ENCODE peak calls at places on chromosome 14, in eight cellular contexts. One of them, this sample, is unnamed.

GRCh38 chr14:21057803-21058675 is at the start of gene RNASE8:
- DNase-seq in heart left ventricle: no peak
- DNase-seq in WTC11: no peak
- DNase-seq in neural crest cell: no peak
- DNase-seq in AG10803: peak
- DNase-seq in stimulated activated CD4-positive, alpha-beta T cell treated with anti-CD3 and anti-CD28 coated beads, Interleukin-2, amount 100 ng/mL, for 24 hours: no peak
- DNase-seq in hypothalamus: no peak
- DNase-seq in activated naive CD4-positive, alpha-beta T cell treated with anti-CD3 and anti-CD28 coated beads, Interleukin-2, amount 10 ng/mL, durations not matched to agents 7 days and 5 days: no peak
- DNase-seq in this sample: no peak

GRCh38 chr14:93543766-93544165 is 113.0 kb downstream of the UNC79 start:
- DNase-seq in heart left ventricle: no peak
- DNase-seq in WTC11: no peak
- DNase-seq in neural crest cell: no peak
- DNase-seq in AG10803: peak
- DNase-seq in stimulated activated CD4-positive, alpha-beta T cell treated with anti-CD3 and anti-CD28 coated beads, Interleukin-2, amount 100 ng/mL, for 24 hours: no peak
- DNase-seq in hypothalamus: no peak
- DNase-seq in activated naive CD4-positive, alpha-beta T cell treated with anti-CD3 and anti-CD28 coated beads, Interleukin-2, amount 10 ng/mL, durations not matched to agents 7 days and 5 days: no peak
- DNase-seq in this sample: peak

GRCh38 chr14:100114109-100114765 is 45.2 kb downstream of the DEGS2 start:
- DNase-seq in heart left ventricle: no peak
- DNase-seq in WTC11: no peak
- DNase-seq in neural crest cell: no peak
- DNase-seq in AG10803: no peak
- DNase-seq in stimulated activated CD4-positive, alpha-beta T cell treated with anti-CD3 and anti-CD28 coated beads, Interleukin-2, amount 100 ng/mL, for 24 hours: no peak
- DNase-seq in hypothalamus: no peak
- DNase-seq in activated naive CD4-positive, alpha-beta T cell treated with anti-CD3 and anti-CD28 coated beads, Interleukin-2, amount 10 ng/mL, durations not matched to agents 7 days and 5 days: no peak
- DNase-seq in this sample: no peak

GRCh38 chr14:100911665-100912316 is 8.3 kb upstream of the RTL1 start:
- DNase-seq in heart left ventricle: no peak
- DNase-seq in WTC11: no peak
- DNase-seq in neural crest cell: no peak
- DNase-seq in AG10803: no peak
- DNase-seq in stimulated activated CD4-positive, alpha-beta T cell treated with anti-CD3 and anti-CD28 coated beads, Interleukin-2, amount 100 ng/mL, for 24 hours: no peak
- DNase-seq in hypothalamus: no peak
- DNase-seq in activated naive CD4-positive, alpha-beta T cell treated with anti-CD3 and anti-CD28 coated beads, Interleukin-2, amount 10 ng/mL, durations not matched to agents 7 days and 5 days: no peak
- DNase-seq in this sample: peak

GRCh38 chr14:106506901-106507305 is 980.5 kb downstream of the TMEM121 start:
- DNase-seq in heart left ventricle: no peak
- DNase-seq in WTC11: no peak
- DNase-seq in neural crest cell: no peak
- DNase-seq in AG10803: no peak
- DNase-seq in stimulated activated CD4-positive, alpha-beta T cell treated with anti-CD3 and anti-CD28 coated beads, Interleukin-2, amount 100 ng/mL, for 24 hours: peak
- DNase-seq in hypothalamus: no peak
- DNase-seq in activated naive CD4-positive, alpha-beta T cell treated with anti-CD3 and anti-CD28 coated beads, Interleukin-2, amount 10 ng/mL, durations not matched to agents 7 days and 5 days: peak
- DNase-seq in this sample: no peak

GRCh38 chr14:61202124-61202523 is 79.0 kb downstream of the TMEM30B start:
- DNase-seq in heart left ventricle: no peak
- DNase-seq in WTC11: no peak
- DNase-seq in neural crest cell: no peak
- DNase-seq in AG10803: no peak
- DNase-seq in stimulated activated CD4-positive, alpha-beta T cell treated with anti-CD3 and anti-CD28 coated beads, Interleukin-2, amount 100 ng/mL, for 24 hours: no peak
- DNase-seq in hypothalamus: no peak
- DNase-seq in activated naive CD4-positive, alpha-beta T cell treated with anti-CD3 and anti-CD28 coated beads, Interleukin-2, amount 10 ng/mL, durations not matched to agents 7 days and 5 days: no peak
- DNase-seq in this sample: no peak

GRCh38 chr14:76408877-76409276 is 32.9 kb downstream of the ESRRB start:
- DNase-seq in heart left ventricle: no peak
- DNase-seq in WTC11: no peak
- DNase-seq in neural crest cell: no peak
- DNase-seq in AG10803: no peak
- DNase-seq in stimulated activated CD4-positive, alpha-beta T cell treated with anti-CD3 and anti-CD28 coated beads, Interleukin-2, amount 100 ng/mL, for 24 hours: no peak
- DNase-seq in hypothalamus: no peak
- DNase-seq in activated naive CD4-positive, alpha-beta T cell treated with anti-CD3 and anti-CD28 coated beads, Interleukin-2, amount 10 ng/mL, durations not matched to agents 7 days and 5 days: no peak
- DNase-seq in this sample: no peak

GRCh38 chr14:100540926-100541620 is 46.1 kb downstream of the BEGAIN start:
- DNase-seq in heart left ventricle: peak
- DNase-seq in WTC11: no peak
- DNase-seq in neural crest cell: no peak
- DNase-seq in AG10803: no peak
- DNase-seq in stimulated activated CD4-positive, alpha-beta T cell treated with anti-CD3 and anti-CD28 coated beads, Interleukin-2, amount 100 ng/mL, for 24 hours: no peak
- DNase-seq in hypothalamus: no peak
- DNase-seq in activated naive CD4-positive, alpha-beta T cell treated with anti-CD3 and anti-CD28 coated beads, Interleukin-2, amount 10 ng/mL, durations not matched to agents 7 days and 5 days: no peak
- DNase-seq in this sample: no peak

GRCh38 chr14:20469890-20470858 is 968 bp downstream of the PNP start:
- DNase-seq in heart left ventricle: no peak
- DNase-seq in WTC11: no peak
- DNase-seq in neural crest cell: no peak
- DNase-seq in AG10803: peak
- DNase-seq in stimulated activated CD4-positive, alpha-beta T cell treated with anti-CD3 and anti-CD28 coated beads, Interleukin-2, amount 100 ng/mL, for 24 hours: peak
- DNase-seq in hypothalamus: no peak
- DNase-seq in activated naive CD4-positive, alpha-beta T cell treated with anti-CD3 and anti-CD28 coated beads, Interleukin-2, amount 10 ng/mL, durations not matched to agents 7 days and 5 days: peak
- DNase-seq in this sample: peak

GRCh38 chr14:60650382-60650961 is 1.2 kb upstream of the SIX1 start:
- DNase-seq in heart left ventricle: no peak
- DNase-seq in WTC11: no peak
- DNase-seq in neural crest cell: no peak
- DNase-seq in AG10803: peak
- DNase-seq in stimulated activated CD4-positive, alpha-beta T cell treated with anti-CD3 and anti-CD28 coated beads, Interleukin-2, amount 100 ng/mL, for 24 hours: no peak
- DNase-seq in hypothalamus: no peak
- DNase-seq in activated naive CD4-positive, alpha-beta T cell treated with anti-CD3 and anti-CD28 coated beads, Interleukin-2, amount 10 ng/mL, durations not matched to agents 7 days and 5 days: no peak
- DNase-seq in this sample: peak

GRCh38 chr14:99876406-99876805 is 83.2 kb downstream of the EML1 start:
- DNase-seq in heart left ventricle: no peak
- DNase-seq in WTC11: no peak
- DNase-seq in neural crest cell: no peak
- DNase-seq in AG10803: no peak
- DNase-seq in stimulated activated CD4-positive, alpha-beta T cell treated with anti-CD3 and anti-CD28 coated beads, Interleukin-2, amount 100 ng/mL, for 24 hours: no peak
- DNase-seq in hypothalamus: no peak
- DNase-seq in activated naive CD4-positive, alpha-beta T cell treated with anti-CD3 and anti-CD28 coated beads, Interleukin-2, amount 10 ng/mL, durations not matched to agents 7 days and 5 days: no peak
- DNase-seq in this sample: no peak

GRCh38 chr14:42224053-42224888 is 617.6 kb downstream of the LRFN5 start:
- DNase-seq in heart left ventricle: peak
- DNase-seq in WTC11: peak
- DNase-seq in neural crest cell: peak
- DNase-seq in AG10803: peak
- DNase-seq in stimulated activated CD4-positive, alpha-beta T cell treated with anti-CD3 and anti-CD28 coated beads, Interleukin-2, amount 100 ng/mL, for 24 hours: peak
- DNase-seq in hypothalamus: no peak
- DNase-seq in activated naive CD4-positive, alpha-beta T cell treated with anti-CD3 and anti-CD28 coated beads, Interleukin-2, amount 10 ng/mL, durations not matched to agents 7 days and 5 days: peak
- DNase-seq in this sample: peak